ENCODE peak calls at places on chromosomes 1 and 21, in six cellular contexts. W, S, Z, K, T and B are unnamed samples.

GRCh38 chr1:204524986-204525385 is 8.8 kb downstream of the MDM4 start:
- DNase-seq in T (no peak), W (no peak), S (no peak), K (no peak), Z (no peak), B (no peak)

GRCh38 chr1:84960371-84960770 is 36.5 kb downstream of the MCOLN2 start:
- DNase-seq in W (no peak), Z (no peak), T (no peak), K (peak; percentile 95), S (peak; percentile 89), B (no peak)

GRCh38 chr1:37797750-37798345 is 4.2 kb downstream of the MANEAL start:
- DNase-seq in K (peak; percentile 67), Z (no peak), W (no peak), S (peak; percentile 38), T (no peak), B (no peak)

GRCh38 chr1:11697893-11698210 is 6.3 kb downstream of the DRAXIN start:
- DNase-seq in Z (no peak), S (no peak), T (no peak), W (no peak), K (no peak), B (no peak)

GRCh38 chr1:36122463-36123025 is 2.5 kb downstream of the COL8A2 start:
- DNase-seq in W (no peak), Z (no peak), K (no peak), T (no peak), S (no peak), B (no peak)

GRCh38 chr1:82598816-82599215 is 798.1 kb downstream of the ADGRL2 start:
- DNase-seq in S (no peak), W (no peak), K (no peak), T (no peak), Z (no peak), B (no peak)

GRCh38 chr1:44073528-44073927 is 42.3 kb upstream of the SLC6A9 start:
- DNase-seq in Z (no peak), K (no peak), W (no peak), T (no peak), S (no peak), B (no peak)

GRCh38 chr1:54052470-54052933 is 502 bp downstream of the TMEM59 start:
- DNase-seq in W (no peak), S (peak; percentile 21), K (no peak), Z (peak; percentile 25), T (peak; percentile 54), B (peak; percentile 39)

GRCh38 chr21:34986561-34987533 is 62.3 kb downstream of the RUNX1 start:
- DNase-seq in K (peak; percentile 76), W (no peak), T (no peak), Z (no peak), S (peak; percentile 62), B (no peak)

GRCh38 chr1:236718328-236718727 is 32.0 kb downstream of the ACTN2 start:
- DNase-seq in Z (no peak), W (no peak), S (no peak), K (no peak), T (no peak), B (no peak)

GRCh38 chr1:177975588-177976495 is 6.0 kb upstream of the SEC16B start:
- DNase-seq in T (no peak), Z (no peak), W (no peak), K (peak; percentile 9), S (peak; percentile 53), B (no peak)

GRCh38 chr1:186139706-186140105 is 235.3 kb downstream of the TPR start:
- DNase-seq in Z (no peak), W (no peak), S (peak; percentile 4), T (no peak), K (peak; percentile 80), B (no peak)

GRCh38 chr1:212945761-212946160 is 4.6 kb upstream of the VASH2 start:
- DNase-seq in Z (no peak), S (no peak), K (no peak), W (no peak), T (no peak), B (no peak)

GRCh38 chr1:43532716-43533115 is 2.0 kb downstream of the PTPRF start:
- DNase-seq in W (no peak), Z (no peak), T (no peak), S (no peak), K (no peak), B (no peak)

GRCh38 chr21:27590271-27590670 is 623.4 kb upstream of the ADAMTS5 start:
- DNase-seq in Z (peak; percentile 23), W (no peak), K (peak; percentile 88), T (no peak), S (no peak), B (no peak)

GRCh38 chr1:80143361-80143760 is 1136.8 kb upstream of the ADGRL4 start:
- DNase-seq in T (no peak), K (no peak), Z (no peak), W (no peak), S (no peak), B (no peak)

GRCh38 chr1:161382214-161383019 is 14.7 kb upstream of the CFAP126 start:
- DNase-seq in S (peak; percentile 77), T (peak; percentile 33), Z (no peak), W (no peak), K (peak; percentile 81), B (no peak)

GRCh38 chr1:24551910-24552571 is 3.8 kb upstream of the NCMAP start:
- DNase-seq in T (no peak), K (peak; percentile 55), W (no peak), Z (no peak), S (peak; percentile 28), B (peak; percentile 82)

GRCh38 chr21:40846057-40846456 is 901 bp downstream of the DSCAM start:
- DNase-seq in Z (no peak), S (no peak), W (no peak), T (no peak), K (no peak), B (no peak)

GRCh38 chr1:181139631-181140051 is 51.1 kb downstream of the IER5 start:
- DNase-seq in K (no peak), W (no peak), S (peak; percentile 74), T (no peak), Z (peak; percentile 11), B (no peak)

GRCh38 chr1:233723387-233723786 is 109.5 kb downstream of the KCNK1 start:
- DNase-seq in K (no peak), T (no peak), S (no peak), Z (no peak), W (no peak), B (no peak)

GRCh38 chr1:223710179-223711133 is 1.9 kb upstream of the CAPN2 start:
- DNase-seq in K (no peak), W (no peak), T (no peak), Z (no peak), S (no peak), B (no peak)

GRCh38 chr1:162889989-162890388 is 29.0 kb upstream of the CCDC190 start:
- DNase-seq in K (peak; percentile 77), Z (no peak), W (no peak), T (no peak), S (no peak), B (no peak)

GRCh38 chr1:152251391-152251790 is 27.4 kb upstream of the HRNR start:
- DNase-seq in S (no peak), W (no peak), T (no peak), Z (no peak), K (no peak), B (no peak)

DNA sequence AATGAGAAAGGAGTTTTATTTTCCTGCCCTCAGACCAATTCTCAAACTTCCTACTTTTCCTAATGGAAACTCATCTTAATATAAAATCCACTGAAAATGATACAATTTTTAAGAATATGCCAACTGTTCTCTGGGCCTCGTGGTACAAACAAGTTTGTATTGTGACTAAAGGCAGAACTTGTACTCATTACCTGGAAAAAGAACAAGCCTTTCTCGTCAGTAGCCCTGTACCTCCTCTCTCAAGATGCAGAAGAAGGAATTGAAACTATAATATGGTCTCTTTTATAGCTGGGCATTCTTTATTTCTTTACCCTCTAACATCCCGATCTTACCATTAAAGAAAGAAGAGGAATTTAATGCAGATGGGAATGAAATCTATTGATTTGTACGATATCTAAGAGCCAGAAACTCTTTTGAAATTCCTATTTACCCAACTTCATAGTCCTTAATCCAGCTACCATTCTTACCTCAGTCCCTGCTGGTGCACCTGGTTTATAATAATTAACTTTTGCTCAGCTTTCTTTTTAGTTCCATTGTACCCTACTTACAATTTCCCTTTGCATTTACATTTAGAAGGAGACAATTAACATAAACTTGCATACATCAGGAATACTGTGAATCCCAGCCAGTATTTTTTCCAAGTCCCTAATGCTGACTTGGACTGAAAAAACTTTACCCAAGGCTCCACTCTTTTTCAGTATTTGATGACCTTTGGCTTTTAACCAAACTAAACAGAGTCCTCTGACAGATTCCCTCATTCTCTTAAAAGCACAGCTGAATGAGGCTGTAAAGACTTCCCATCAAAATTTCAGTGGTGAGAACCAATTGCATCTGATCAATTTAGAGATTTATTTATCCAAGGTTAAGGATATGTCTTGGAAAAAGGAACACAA is 1162.4 kb downstream of the BRINP3 start:
- DNase-seq in Z (no peak), W (no peak), S (no peak), T (no peak), K (no peak), B (peak; percentile 24)
- H3K4me1 ChIP-seq in Z (no peaks in the 10 kb centered on the region), W (no peaks in the 10 kb centered on the region), S (no peaks in the 10 kb centered on the region), T (no peaks in the 10 kb centered on the region), K (peaks cover 3% of the 10 kb centered on the region), B (no peaks in the 10 kb centered on the region)

DNA sequence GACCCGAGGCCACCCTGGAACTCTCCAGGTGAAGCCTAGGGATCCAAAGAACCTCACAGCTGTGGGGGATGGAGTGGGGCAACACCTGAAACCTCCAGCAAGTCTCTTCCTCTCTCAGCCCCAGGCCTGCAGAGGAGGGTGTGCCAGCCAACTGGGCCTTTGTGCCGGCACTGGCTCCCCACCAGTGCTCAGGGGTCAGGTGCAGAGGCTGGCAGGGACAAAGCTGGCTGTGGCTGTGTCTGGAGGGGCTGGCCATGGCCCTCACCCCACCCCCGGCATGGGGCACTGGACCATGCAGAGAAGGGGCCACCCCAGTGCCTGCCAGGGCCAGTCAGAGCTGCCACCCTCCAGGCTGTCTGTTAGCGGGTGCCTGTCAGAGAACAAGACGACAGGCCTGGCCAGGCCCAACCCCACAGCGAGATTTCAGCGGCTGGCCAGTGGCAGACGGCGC is 3.9 kb downstream of the COL18A1 start:
- DNase-seq in S (no peak), Z (no peak), W (no peak), K (no peak), T (no peak), B (no peak)
- H3K4me1 ChIP-seq in S (peaks cover 3% of the 10 kb centered on the region), Z (peaks cover 38% of the 10 kb centered on the region), W (peaks cover 18% of the 10 kb centered on the region), K (peaks cover 72% of the 10 kb centered on the region), T (peaks cover 47% of the 10 kb centered on the region), B (peaks cover 7% of the 10 kb centered on the region)

GRCh38 chr1:172813330-172813729 is 154.4 kb downstream of the FASLG start:
- DNase-seq in T (no peak), S (no peak), Z (no peak), W (no peak), K (no peak), B (no peak)
- H3K4me1 ChIP-seq in T (no peaks in the 10 kb centered on the region), S (no peaks in the 10 kb centered on the region), Z (no peaks in the 10 kb centered on the region), W (no peaks in the 10 kb centered on the region), K (no peaks in the 10 kb centered on the region), B (no peaks in the 10 kb centered on the region)

GRCh38 chr1:2247760-2248126 is 19.6 kb downstream of the SKI start:
- DNase-seq in Z (no peak), W (no peak), T (no peak), K (no peak), S (no peak), B (no peak)
- H3K4me1 ChIP-seq in Z (peaks cover 79% of the 10 kb centered on the region), W (peaks cover 79% of the 10 kb centered on the region), T (no peaks in the 10 kb centered on the region), K (peaks cover 17% of the 10 kb centered on the region), S (peaks cover 12% of the 10 kb centered on the region), B (peaks cover 24% of the 10 kb centered on the region)